ENCODE peak calls at places on chromosome 3, in ten cellular contexts. K is neural crest cell; Y is fibroblast of mammary gland; U is astrocyte of the spinal cord; X is Kasumi-1; P is stimulated activated CD4-positive, alpha-beta T cell treated with anti-CD3 and anti-CD28 coated beads, Interleukin-2, amount 100 ng/mL, for 24 hours; G is ACHN; A is activated CD4-positive, alpha-beta T cell treated with anti-CD3 and anti-CD28 coated beads, Interleukin-2, amount 50 U/mL, for 48 hours; O is stimulated activated CD8-positive, alpha-beta memory T cell treated with anti-CD3 and anti-CD28 coated beads, Interleukin-15, amount 100 ng/mL, for 24 hours; Z is esophagus squamous epithelium. M is an unnamed sample.

GRCh38 chr3:121152573-121152972 is 244.6 kb downstream of the STXBP5L start:
- DNase-seq in G (peak), K (no peak), U (peak), A (no peak), Y (peak), Z (no peak), X (peak), O (no peak), P (no peak), M (no peak)

GRCh38 chr3:168524129-168524528 is 428.4 kb upstream of the GOLIM4 start:
- DNase-seq in Y (no peak), P (no peak), O (no peak), Z (no peak), A (no peak), G (no peak), U (no peak), X (no peak), K (no peak), M (no peak)

GRCh38 chr3:139427283-139428060 is 38.0 kb upstream of the COPB2 start:
- DNase-seq in G (peak), O (no peak), U (peak), Z (no peak), Y (peak), K (peak), X (peak), P (no peak), A (no peak), M (peak)

GRCh38 chr3:23810342-23811116 is 4.8 kb downstream of the UBE2E1 start:
- DNase-seq in Z (no peak), G (peak), Y (no peak), X (peak), U (peak), K (peak), P (peak), A (peak), O (peak), M (peak)

GRCh38 chr3:101950510-101950909 is 101.2 kb downstream of the NFKBIZ start:
- DNase-seq in X (no peak), P (no peak), Z (no peak), Y (peak), K (no peak), O (no peak), A (no peak), U (peak), G (peak), M (no peak)

GRCh38 chr3:184334470-184335158 is 2.8 kb upstream of the FAM131A start:
- DNase-seq in O (no peak), K (no peak), Y (peak), A (peak), G (peak), P (peak), U (peak), Z (no peak), X (no peak), M (no peak)

GRCh38 chr3:110178965-110179364 is 841.6 kb upstream of the DPPA4 start:
- DNase-seq in O (no peak), K (no peak), U (no peak), Z (no peak), G (no peak), X (no peak), Y (peak), A (no peak), P (no peak), M (no peak)

GRCh38 chr3:146156060-146156459 is 4.9 kb downstream of the PLOD2 start:
- DNase-seq in G (no peak), Y (peak), Z (no peak), P (no peak), U (no peak), K (no peak), X (no peak), A (no peak), O (no peak), M (no peak)

GRCh38 chr3:151912041-151912440 is 38.6 kb downstream of the SUCNR1 start:
- DNase-seq in O (no peak), A (no peak), U (peak), K (no peak), Y (peak), X (no peak), G (no peak), Z (no peak), P (no peak), M (no peak)

GRCh38 chr3:133958071-133958806 is 62.6 kb upstream of the RAB6B start:
- DNase-seq in Z (no peak), X (no peak), K (no peak), O (no peak), P (no peak), A (no peak), Y (no peak), G (no peak), U (no peak), M (no peak)

GRCh38 chr3:57281710-57282109 is 10.8 kb downstream of the ASB14 start:
- DNase-seq in A (no peak), G (peak), X (no peak), Z (no peak), U (no peak), O (no peak), Y (peak), K (no peak), P (no peak), M (no peak)

GRCh38 chr3:132536442-132537153 is 60.5 kb upstream of the ACKR4 start:
- DNase-seq in O (no peak), K (no peak), Y (peak), U (no peak), A (no peak), X (peak), P (no peak), Z (no peak), G (peak), M (no peak)

M was measured in head of caudate nucleus.